ENCODE peak calls at places on chromosome 3, in five cellular contexts. One of them, this sample, is unnamed. For H3K27me3, the result is how much of the 10 kb centered on the place peaks cover.

GRCh38 chr3:128062033-128062745 is 10.0 kb downstream of the SEC61A1 start:
- ATAC-seq in upper lobe of left lung: no peak
- ATAC-seq in HepG2: peak
- ATAC-seq in GM12878: peak
- ATAC-seq in K562: no peak
- ATAC-seq in this sample: no peak

GRCh38 chr3:188839187-188839695 is 332.5 kb upstream of the TPRG1 start:
- ATAC-seq in upper lobe of left lung: no peak
- ATAC-seq in HepG2: peak
- ATAC-seq in GM12878: no peak
- ATAC-seq in K562: no peak
- ATAC-seq in this sample: no peak

GRCh38 chr3:156665296-156665695 is 9.1 kb upstream of the TIPARP start:
- ATAC-seq in upper lobe of left lung: peak
- ATAC-seq in HepG2: no peak
- ATAC-seq in GM12878: no peak
- ATAC-seq in K562: peak
- ATAC-seq in this sample: no peak

GRCh38 chr3:185630182-185630622 is 44.1 kb downstream of the SENP2 start:
- ATAC-seq in upper lobe of left lung: peak
- ATAC-seq in HepG2: no peak
- ATAC-seq in GM12878: no peak
- ATAC-seq in K562: no peak
- ATAC-seq in this sample: peak

GRCh38 chr3:191894406-191894805 is 433.4 kb downstream of the PYDC2 start:
- ATAC-seq in upper lobe of left lung: no peak
- ATAC-seq in HepG2: no peak
- ATAC-seq in GM12878: no peak
- ATAC-seq in K562: no peak
- ATAC-seq in this sample: no peak

GRCh38 chr3:23041918-23042696 is 161.0 kb upstream of the UBE2E2 start:
- ATAC-seq in upper lobe of left lung: peak
- ATAC-seq in HepG2: no peak
- ATAC-seq in GM12878: no peak
- ATAC-seq in K562: no peak
- ATAC-seq in this sample: peak

GRCh38 chr3:66463054-66463631 is 37.7 kb downstream of the LRIG1 start:
- ATAC-seq in upper lobe of left lung: peak
- ATAC-seq in HepG2: peak
- ATAC-seq in GM12878: no peak
- ATAC-seq in K562: no peak
- ATAC-seq in this sample: no peak

GRCh38 chr3:154060606-154061380 is 60.4 kb upstream of the ARHGEF26 start:
- ATAC-seq in upper lobe of left lung: peak
- ATAC-seq in HepG2: no peak
- ATAC-seq in GM12878: no peak
- ATAC-seq in K562: no peak
- ATAC-seq in this sample: peak

GRCh38 chr3:45946875-45947274 is 3.6 kb downstream of the CXCR6 start:
- ATAC-seq in upper lobe of left lung: no peak
- ATAC-seq in HepG2: no peak
- ATAC-seq in GM12878: no peak
- ATAC-seq in K562: no peak
- ATAC-seq in this sample: no peak

GRCh38 chr3:144129536-144130214 is 158.1 kb downstream of the DIPK2A start:
- ATAC-seq in upper lobe of left lung: no peak
- ATAC-seq in HepG2: no peak
- ATAC-seq in GM12878: peak
- ATAC-seq in K562: no peak
- ATAC-seq in this sample: no peak

GRCh38 chr3:25476639-25477038 is 48.6 kb downstream of the RARB start:
- ATAC-seq in upper lobe of left lung: no peak
- ATAC-seq in HepG2: no peak
- ATAC-seq in GM12878: no peak
- ATAC-seq in K562: no peak
- ATAC-seq in this sample: no peak

GRCh38 chr3:127848131-127849129 is 26.1 kb upstream of the MGLL start:
- ATAC-seq in upper lobe of left lung: peak
- ATAC-seq in HepG2: peak
- ATAC-seq in GM12878: no peak
- ATAC-seq in K562: no peak
- ATAC-seq in this sample: no peak

GRCh38 chr3:24401811-24402185 is 92.9 kb downstream of the THRB start:
- ATAC-seq in upper lobe of left lung: no peak
- ATAC-seq in HepG2: no peak
- ATAC-seq in GM12878: no peak
- ATAC-seq in K562: peak
- ATAC-seq in this sample: no peak

GRCh38 chr3:169041677-169042171 is 621.8 kb downstream of the MECOM start:
- ATAC-seq in upper lobe of left lung: peak
- ATAC-seq in HepG2: peak
- ATAC-seq in GM12878: peak
- ATAC-seq in K562: peak
- ATAC-seq in this sample: peak

GRCh38 chr3:64426551-64426950 is 201.3 kb upstream of the PRICKLE2 start:
- ATAC-seq in upper lobe of left lung: no peak
- ATAC-seq in HepG2: no peak
- ATAC-seq in GM12878: no peak
- ATAC-seq in K562: no peak
- ATAC-seq in this sample: no peak

GRCh38 chr3:172690936-172691335 is 19.9 kb downstream of the NCEH1 start:
- ATAC-seq in upper lobe of left lung: no peak
- ATAC-seq in HepG2: peak
- ATAC-seq in GM12878: no peak
- ATAC-seq in K562: no peak
- ATAC-seq in this sample: no peak

GRCh38 chr3:197003461-197004385 is 25.9 kb downstream of the MELTF start:
- ATAC-seq in upper lobe of left lung: peak
- ATAC-seq in HepG2: peak
- ATAC-seq in GM12878: peak
- ATAC-seq in K562: no peak
- ATAC-seq in this sample: no peak

GRCh38 chr3:195612075-195612800 is 28.5 kb upstream of the APOD start:
- ATAC-seq in upper lobe of left lung: peak
- ATAC-seq in HepG2: no peak
- ATAC-seq in GM12878: no peak
- ATAC-seq in K562: no peak
- ATAC-seq in this sample: no peak

GRCh38 chr3:186025161-186025560 is 83.7 kb downstream of the ETV5 start:
- ATAC-seq in upper lobe of left lung: no peak
- ATAC-seq in HepG2: no peak
- ATAC-seq in GM12878: no peak
- ATAC-seq in K562: no peak
- ATAC-seq in this sample: no peak

GRCh38 chr3:177211503-177212277 is 14.4 kb upstream of the TBL1XR1 start:
- ATAC-seq in upper lobe of left lung: no peak
- ATAC-seq in HepG2: peak
- ATAC-seq in GM12878: no peak
- ATAC-seq in K562: peak
- ATAC-seq in this sample: no peak

GRCh38 chr3:62403765-62404164 is 30.4 kb upstream of the FEZF2 start:
- ATAC-seq in upper lobe of left lung: no peak
- ATAC-seq in HepG2: no peak
- ATAC-seq in GM12878: no peak
- ATAC-seq in K562: no peak
- ATAC-seq in this sample: no peak
- TF ChIP-seq EP300 in upper lobe of left lung: no peak
- TF ChIP-seq EP300 in HepG2: no peak
- TF ChIP-seq EP300 in GM12878: no peak
- TF ChIP-seq EP300 in K562: no peak
- TF ChIP-seq EP300 in this sample: no peak

GRCh38 chr3:29536016-29536736 is 255.3 kb downstream of the RBMS3 start:
- ATAC-seq in upper lobe of left lung: no peak
- ATAC-seq in HepG2: no peak
- ATAC-seq in GM12878: no peak
- ATAC-seq in K562: no peak
- ATAC-seq in this sample: no peak
- TF ChIP-seq POLR2A in upper lobe of left lung: no peak
- TF ChIP-seq POLR2A in HepG2: no peak
- TF ChIP-seq POLR2A in GM12878: no peak
- TF ChIP-seq POLR2A in K562: no peak
- TF ChIP-seq POLR2A in this sample: no peak

GRCh38 chr3:27717200-27717852 is 4.8 kb downstream of the EOMES start:
- ATAC-seq in upper lobe of left lung: no peak
- ATAC-seq in HepG2: no peak
- ATAC-seq in GM12878: no peak
- ATAC-seq in K562: no peak
- ATAC-seq in this sample: no peak
- H3K27me3 ChIP-seq in upper lobe of left lung: under half
- H3K27me3 ChIP-seq in HepG2: half or more
- H3K27me3 ChIP-seq in GM12878: under half
- H3K27me3 ChIP-seq in K562: under half
- H3K27me3 ChIP-seq in this sample: half or more

DNA sequence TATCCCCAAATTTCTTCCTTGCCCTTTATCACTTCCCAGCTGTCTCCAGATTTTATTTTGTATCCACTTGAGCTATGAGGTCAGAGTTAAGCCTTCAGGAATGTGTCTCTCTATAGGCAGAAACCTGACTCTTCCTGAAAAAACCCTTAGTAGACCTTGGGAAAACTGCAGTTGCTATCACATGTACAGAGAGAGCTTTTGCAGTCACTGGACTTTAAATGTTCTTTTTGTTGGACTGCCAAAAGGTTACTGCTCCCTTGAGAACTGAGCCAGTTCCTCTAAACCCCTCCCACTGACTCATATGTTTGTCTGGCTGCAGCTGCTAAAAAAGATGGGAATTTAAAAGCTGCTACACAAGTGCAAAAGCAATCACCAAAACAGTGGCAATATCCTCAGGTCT is 169.1 kb upstream of the CCDC54 start:
- ATAC-seq in upper lobe of left lung: peak
- ATAC-seq in HepG2: no peak
- ATAC-seq in GM12878: no peak
- ATAC-seq in K562: no peak
- ATAC-seq in this sample: peak
- TF ChIP-seq EP300 in upper lobe of left lung: no peak
- TF ChIP-seq EP300 in HepG2: no peak
- TF ChIP-seq EP300 in GM12878: no peak
- TF ChIP-seq EP300 in K562: no peak
- TF ChIP-seq EP300 in this sample: no peak

GRCh38 chr3:4986611-4987373 is 7.6 kb downstream of the BHLHE40 start:
- ATAC-seq in upper lobe of left lung: peak
- ATAC-seq in HepG2: peak
- ATAC-seq in GM12878: peak
- ATAC-seq in K562: peak
- ATAC-seq in this sample: peak

GRCh38 chr3:4983739-4984510 is 4.7 kb downstream of the BHLHE40 start:
- ATAC-seq in upper lobe of left lung: peak
- ATAC-seq in HepG2: no peak
- ATAC-seq in GM12878: peak
- ATAC-seq in K562: peak
- ATAC-seq in this sample: no peak

GRCh38 chr3:4986175-4986610 is 7.0 kb downstream of the BHLHE40 start:
- ATAC-seq in upper lobe of left lung: peak
- ATAC-seq in HepG2: no peak
- ATAC-seq in GM12878: no peak
- ATAC-seq in K562: no peak
- ATAC-seq in this sample: peak

GRCh38 chr3:4984511-4984864 is 5.3 kb downstream of the BHLHE40 start:
- ATAC-seq in upper lobe of left lung: no peak
- ATAC-seq in HepG2: no peak
- ATAC-seq in GM12878: no peak
- ATAC-seq in K562: no peak
- ATAC-seq in this sample: no peak

DNA sequence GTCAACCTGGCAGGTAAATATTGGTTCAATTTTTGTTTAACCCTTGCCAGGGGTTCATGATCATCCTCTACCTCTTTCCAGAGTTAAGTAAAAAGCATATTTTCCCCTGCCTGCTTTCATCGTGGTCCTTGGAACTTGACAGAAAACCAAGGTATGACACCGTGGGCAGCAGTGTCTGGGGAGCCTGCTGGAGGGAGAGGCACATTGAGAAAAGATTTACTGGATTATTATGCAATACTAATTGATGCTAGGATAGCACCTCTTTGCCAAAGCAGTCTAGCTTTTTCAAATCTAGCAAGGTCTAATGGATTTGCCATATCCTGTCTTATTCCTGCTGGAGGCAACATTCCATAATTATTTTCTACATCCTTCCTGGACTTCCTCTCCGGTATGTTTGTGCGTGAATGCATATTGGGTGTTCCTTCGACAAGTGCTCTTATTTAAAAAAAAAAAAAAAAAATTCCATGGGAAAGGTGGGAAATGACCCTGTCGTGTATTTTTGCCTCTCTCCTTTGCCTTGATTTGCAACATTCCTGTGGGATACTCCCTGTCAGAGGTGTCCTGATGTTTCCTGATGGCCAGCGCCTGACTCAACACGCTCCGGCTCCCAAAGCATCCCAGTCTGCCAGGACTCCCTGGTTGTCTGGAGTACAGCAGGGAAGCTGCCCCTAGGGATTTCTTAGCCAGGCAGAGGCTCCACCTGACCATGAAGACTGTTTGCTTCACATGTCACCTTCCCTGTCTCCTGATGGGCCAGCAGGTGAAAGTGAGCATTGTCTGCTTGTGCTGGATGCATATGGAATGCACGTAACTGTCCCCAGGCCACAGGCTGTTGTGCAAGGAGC is 6.3 kb downstream of the BHLHE40 start:
- ATAC-seq in upper lobe of left lung: peak
- ATAC-seq in HepG2: peak
- ATAC-seq in GM12878: peak
- ATAC-seq in K562: no peak
- ATAC-seq in this sample: peak
- TF ChIP-seq POLR2A in upper lobe of left lung: no peak
- TF ChIP-seq POLR2A in HepG2: no peak
- TF ChIP-seq POLR2A in GM12878: peak
- TF ChIP-seq POLR2A in K562: peak
- TF ChIP-seq POLR2A in this sample: no peak

DNA sequence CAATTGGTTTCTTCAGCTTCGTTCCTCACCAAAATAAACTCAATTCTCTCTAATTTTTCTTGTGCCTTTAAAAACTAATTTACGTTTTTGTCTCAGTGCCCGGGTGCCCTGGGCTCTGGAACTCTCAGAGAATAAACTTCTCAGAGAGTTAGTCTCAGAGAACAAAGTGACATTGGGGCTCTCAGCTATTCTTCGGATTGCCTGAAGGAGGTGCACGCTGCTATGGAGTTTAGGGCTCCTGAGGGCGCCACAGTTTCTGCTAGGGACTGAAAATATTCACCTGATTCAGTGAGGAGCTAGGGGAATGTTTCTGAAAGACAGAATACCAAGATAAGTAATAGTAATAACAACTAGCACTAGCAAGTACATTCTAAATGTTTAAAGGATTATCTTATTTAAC is 22.7 kb downstream of the ZIC4 start:
- ATAC-seq in upper lobe of left lung: no peak
- ATAC-seq in HepG2: peak
- ATAC-seq in GM12878: peak
- ATAC-seq in K562: peak
- ATAC-seq in this sample: no peak
- H3K27me3 ChIP-seq in upper lobe of left lung: under half
- H3K27me3 ChIP-seq in HepG2: under half
- H3K27me3 ChIP-seq in GM12878: under half
- H3K27me3 ChIP-seq in K562: under half
- H3K27me3 ChIP-seq in this sample: half or more

DNA sequence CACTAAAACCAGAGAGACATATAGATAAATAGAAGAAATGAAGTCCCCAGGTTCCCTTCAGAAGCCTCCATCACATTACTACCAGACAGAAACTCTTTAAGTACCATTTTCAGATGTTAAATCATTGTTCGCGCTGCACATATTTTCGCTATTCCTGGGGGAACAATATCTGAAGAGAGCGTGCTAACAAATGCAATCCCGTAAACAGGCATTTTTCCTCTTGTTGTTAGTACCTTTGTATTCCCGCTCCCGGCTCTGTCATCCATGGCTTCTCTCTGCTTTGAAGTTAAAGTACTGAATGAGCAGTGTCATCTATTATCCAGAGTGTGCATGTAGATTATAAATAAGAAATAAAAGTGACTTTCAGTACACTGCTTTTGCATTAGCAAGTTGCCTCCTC is 412.3 kb downstream of the FOXP1 start:
- ATAC-seq in upper lobe of left lung: no peak
- ATAC-seq in HepG2: no peak
- ATAC-seq in GM12878: no peak
- ATAC-seq in K562: no peak
- ATAC-seq in this sample: no peak
- TF ChIP-seq EP300 in upper lobe of left lung: no peak
- TF ChIP-seq EP300 in HepG2: no peak
- TF ChIP-seq EP300 in GM12878: no peak
- TF ChIP-seq EP300 in K562: no peak
- TF ChIP-seq EP300 in this sample: no peak

This sample was measured in gastroesophageal sphincter.